ENCODE peak calls at places on chromosomes 16 and 17, in four cellular contexts. One of them, this sample, is unnamed.

GRCh38 chr17:8720596-8720995 is 24.0 kb downstream of the CCDC42 start:
- DNase-seq in fibroblast of the aortic adventitia: no peak
- DNase-seq in activated CD8-positive, alpha-beta T cell treated with anti-CD3 and anti-CD28 coated beads for 36 hours: no peak
- DNase-seq in GM20000: no peak
- DNase-seq in this sample: no peak

GRCh38 chr16:2835638-2836493 is 5.8 kb downstream of the ZG16B start:
- DNase-seq in activated CD8-positive, alpha-beta T cell treated with anti-CD3 and anti-CD28 coated beads for 36 hours: no peak
- DNase-seq in GM20000: no peak
- DNase-seq in fibroblast of the aortic adventitia: peak; percentile 96
- DNase-seq in this sample: no peak

GRCh38 chr17:61880589-61881102 is 17.3 kb upstream of the BRIP1 start:
- DNase-seq in fibroblast of the aortic adventitia: no peak
- DNase-seq in GM20000: no peak
- DNase-seq in activated CD8-positive, alpha-beta T cell treated with anti-CD3 and anti-CD28 coated beads for 36 hours: no peak
- DNase-seq in this sample: no peak

GRCh38 chr17:56119191-56119590 is 34.1 kb upstream of the ANKFN1 start:
- DNase-seq in activated CD8-positive, alpha-beta T cell treated with anti-CD3 and anti-CD28 coated beads for 36 hours: no peak
- DNase-seq in GM20000: no peak
- DNase-seq in fibroblast of the aortic adventitia: no peak
- DNase-seq in this sample: no peak

GRCh38 chr16:54933281-54934150 is 2.9 kb downstream of the IRX5 start:
- DNase-seq in fibroblast of the aortic adventitia: no peak
- DNase-seq in activated CD8-positive, alpha-beta T cell treated with anti-CD3 and anti-CD28 coated beads for 36 hours: no peak
- DNase-seq in GM20000: no peak
- DNase-seq in this sample: peak; percentile 48

GRCh38 chr16:69404275-69404805 is 18.5 kb upstream of the TERF2 start:
- DNase-seq in fibroblast of the aortic adventitia: peak; percentile 70
- DNase-seq in GM20000: no peak
- DNase-seq in activated CD8-positive, alpha-beta T cell treated with anti-CD3 and anti-CD28 coated beads for 36 hours: no peak
- DNase-seq in this sample: peak; percentile 52

GRCh38 chr17:44360826-44361225 is 2.8 kb downstream of the FAM171A2 start:
- DNase-seq in activated CD8-positive, alpha-beta T cell treated with anti-CD3 and anti-CD28 coated beads for 36 hours: no peak
- DNase-seq in GM20000: no peak
- DNase-seq in fibroblast of the aortic adventitia: peak; percentile 43
- DNase-seq in this sample: no peak

GRCh38 chr16:82631701-82632685 is 5.2 kb downstream of the CDH13 start:
- DNase-seq in activated CD8-positive, alpha-beta T cell treated with anti-CD3 and anti-CD28 coated beads for 36 hours: peak; percentile 30
- DNase-seq in fibroblast of the aortic adventitia: no peak
- DNase-seq in GM20000: no peak
- DNase-seq in this sample: no peak

GRCh38 chr17:67679225-67679624 is 38.5 kb upstream of the NOL11 start:
- DNase-seq in activated CD8-positive, alpha-beta T cell treated with anti-CD3 and anti-CD28 coated beads for 36 hours: no peak
- DNase-seq in GM20000: no peak
- DNase-seq in fibroblast of the aortic adventitia: no peak
- DNase-seq in this sample: no peak
- TF ChIP-seq CTCF in activated CD8-positive, alpha-beta T cell treated with anti-CD3 and anti-CD28 coated beads for 36 hours: no peak
- TF ChIP-seq CTCF in GM20000: no peak
- TF ChIP-seq CTCF in fibroblast of the aortic adventitia: no peak
- TF ChIP-seq CTCF in this sample: no peak

GRCh38 chr17:43033947-43034622 is 9.1 kb downstream of the RND2 start:
- DNase-seq in fibroblast of the aortic adventitia: no peak
- DNase-seq in activated CD8-positive, alpha-beta T cell treated with anti-CD3 and anti-CD28 coated beads for 36 hours: no peak
- DNase-seq in GM20000: no peak
- DNase-seq in this sample: no peak
- TF ChIP-seq CTCF in fibroblast of the aortic adventitia: no peak
- TF ChIP-seq CTCF in activated CD8-positive, alpha-beta T cell treated with anti-CD3 and anti-CD28 coated beads for 36 hours: no peak
- TF ChIP-seq CTCF in GM20000: no peak
- TF ChIP-seq CTCF in this sample: no peak

GRCh38 chr16:62041401-62041800 is 5.2 kb upstream of the CDH8 start:
- DNase-seq in fibroblast of the aortic adventitia: no peak
- DNase-seq in GM20000: peak; percentile 23
- DNase-seq in activated CD8-positive, alpha-beta T cell treated with anti-CD3 and anti-CD28 coated beads for 36 hours: no peak
- DNase-seq in this sample: no peak
- TF ChIP-seq CTCF in fibroblast of the aortic adventitia: no peak
- TF ChIP-seq CTCF in GM20000: peak; percentile 12
- TF ChIP-seq CTCF in activated CD8-positive, alpha-beta T cell treated with anti-CD3 and anti-CD28 coated beads for 36 hours: no peak
- TF ChIP-seq CTCF in this sample: no peak

GRCh38 chr17:67243284-67243683 is 1.7 kb downstream of the HELZ start:
- DNase-seq in GM20000: no peak
- DNase-seq in activated CD8-positive, alpha-beta T cell treated with anti-CD3 and anti-CD28 coated beads for 36 hours: no peak
- DNase-seq in fibroblast of the aortic adventitia: no peak
- DNase-seq in this sample: no peak

GRCh38 chr17:67245694-67246397 is 850 bp upstream of the HELZ start:
- DNase-seq in activated CD8-positive, alpha-beta T cell treated with anti-CD3 and anti-CD28 coated beads for 36 hours: peak; percentile 52
- DNase-seq in GM20000: peak; percentile 58
- DNase-seq in fibroblast of the aortic adventitia: no peak
- DNase-seq in this sample: peak; percentile 59

GRCh38 chr17:67245073-67245693 is at the start of gene HELZ:
- DNase-seq in fibroblast of the aortic adventitia: peak; percentile 82
- DNase-seq in GM20000: peak; percentile 96
- DNase-seq in activated CD8-positive, alpha-beta T cell treated with anti-CD3 and anti-CD28 coated beads for 36 hours: peak; percentile 77
- DNase-seq in this sample: peak; percentile 48

GRCh38 chr17:67246398-67246647 is 1.3 kb upstream of the HELZ start:
- DNase-seq in GM20000: no peak
- DNase-seq in activated CD8-positive, alpha-beta T cell treated with anti-CD3 and anti-CD28 coated beads for 36 hours: no peak
- DNase-seq in fibroblast of the aortic adventitia: no peak
- DNase-seq in this sample: no peak

DNA sequence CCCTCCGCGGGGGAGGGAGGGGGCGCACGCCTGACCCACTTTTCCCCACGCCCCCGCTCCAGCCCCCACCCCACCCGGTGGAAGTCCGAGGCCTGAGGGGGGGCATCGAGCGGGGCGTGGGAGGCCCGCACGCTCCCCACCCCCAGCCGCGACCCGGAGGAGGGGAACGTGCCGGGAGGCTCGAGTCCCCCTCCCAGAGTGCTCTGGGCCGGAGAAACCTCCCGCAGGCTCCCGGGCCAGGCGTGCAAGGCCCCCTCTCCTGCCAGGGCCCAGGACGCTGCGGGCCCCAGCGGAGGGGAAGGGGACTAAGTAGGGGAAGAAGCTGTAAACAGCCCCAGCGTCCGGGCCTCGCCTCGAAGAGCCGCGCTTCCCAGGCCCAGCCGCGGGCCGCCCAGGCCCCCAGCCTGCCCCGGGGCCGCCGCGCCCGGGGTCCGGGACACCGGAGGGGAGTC is 349 bp downstream of the HELZ start:
- DNase-seq in GM20000: no peak
- DNase-seq in activated CD8-positive, alpha-beta T cell treated with anti-CD3 and anti-CD28 coated beads for 36 hours: peak; percentile 18
- DNase-seq in fibroblast of the aortic adventitia: no peak
- DNase-seq in this sample: no peak
- TF ChIP-seq CTCF in GM20000: no peak
- TF ChIP-seq CTCF in activated CD8-positive, alpha-beta T cell treated with anti-CD3 and anti-CD28 coated beads for 36 hours: no peak
- TF ChIP-seq CTCF in fibroblast of the aortic adventitia: no peak
- TF ChIP-seq CTCF in this sample: no peak

This sample was measured in mesothelial cell of epicardium.